ENCODE peak calls at places on chromosomes 2 and 18, in five cellular contexts. One of them, this sample, is unnamed.

GRCh38 chr2:220476877-220477276 is 849.4 kb downstream of the SLC4A3 start:
- DNase-seq in A549: no peak
- DNase-seq in GM23338: no peak
- DNase-seq in K562: no peak
- DNase-seq in GM12878: no peak
- DNase-seq in this sample: no peak

GRCh38 chr2:148577845-148578492 is 66.6 kb upstream of the EPC2 start:
- DNase-seq in A549: no peak
- DNase-seq in GM23338: peak
- DNase-seq in K562: no peak
- DNase-seq in GM12878: no peak
- DNase-seq in this sample: no peak

GRCh38 chr18:49399003-49399402 is 61.4 kb downstream of the DYM start:
- DNase-seq in A549: no peak
- DNase-seq in GM23338: no peak
- DNase-seq in K562: no peak
- DNase-seq in GM12878: no peak
- DNase-seq in this sample: no peak

GRCh38 chr18:37385846-37386435 is 179.7 kb downstream of the CELF4 start:
- DNase-seq in A549: peak
- DNase-seq in GM23338: peak
- DNase-seq in K562: peak
- DNase-seq in GM12878: no peak
- DNase-seq in this sample: peak

GRCh38 chr2:191382801-191383200 is 137.6 kb downstream of the MYO1B start:
- DNase-seq in A549: peak
- DNase-seq in GM23338: no peak
- DNase-seq in K562: no peak
- DNase-seq in GM12878: no peak
- DNase-seq in this sample: peak

GRCh38 chr2:235366390-235366789 is 127.5 kb upstream of the AGAP1 start:
- DNase-seq in A549: no peak
- DNase-seq in GM23338: no peak
- DNase-seq in K562: no peak
- DNase-seq in GM12878: no peak
- DNase-seq in this sample: no peak

GRCh38 chr2:12057436-12058166 is 311.2 kb downstream of the LPIN1 start:
- DNase-seq in A549: no peak
- DNase-seq in GM23338: no peak
- DNase-seq in K562: no peak
- DNase-seq in GM12878: peak
- DNase-seq in this sample: no peak

GRCh38 chr2:149765636-149766035 is 178.1 kb upstream of the MMADHC start:
- DNase-seq in A549: no peak
- DNase-seq in GM23338: no peak
- DNase-seq in K562: no peak
- DNase-seq in GM12878: no peak
- DNase-seq in this sample: no peak

GRCh38 chr2:181944164-181944913 is 41.3 kb upstream of the PPP1R1C start:
- DNase-seq in A549: no peak
- DNase-seq in GM23338: no peak
- DNase-seq in K562: no peak
- DNase-seq in GM12878: no peak
- DNase-seq in this sample: peak

GRCh38 chr2:166651080-166651675 is 157.1 kb upstream of the SCN7A start:
- DNase-seq in A549: no peak
- DNase-seq in GM23338: no peak
- DNase-seq in K562: no peak
- DNase-seq in GM12878: no peak
- DNase-seq in this sample: no peak

GRCh38 chr2:46770622-46771021 is 145.0 kb downstream of the MCFD2 start:
- DNase-seq in A549: peak
- DNase-seq in GM23338: no peak
- DNase-seq in K562: no peak
- DNase-seq in GM12878: no peak
- DNase-seq in this sample: peak

GRCh38 chr2:3107567-3107966 is 270.1 kb downstream of the EIPR1 start:
- DNase-seq in A549: no peak
- DNase-seq in GM23338: peak
- DNase-seq in K562: peak
- DNase-seq in GM12878: no peak
- DNase-seq in this sample: no peak

GRCh38 chr2:44836174-44836573 is 105.3 kb upstream of the SIX3 start:
- DNase-seq in A549: no peak
- DNase-seq in GM23338: no peak
- DNase-seq in K562: no peak
- DNase-seq in GM12878: peak
- DNase-seq in this sample: no peak

GRCh38 chr2:215374002-215374401 is 61.9 kb downstream of the FN1 start:
- DNase-seq in A549: no peak
- DNase-seq in GM23338: no peak
- DNase-seq in K562: no peak
- DNase-seq in GM12878: no peak
- DNase-seq in this sample: no peak

GRCh38 chr2:213152065-213152794 is 818 bp upstream of the IKZF2 start:
- DNase-seq in A549: peak
- DNase-seq in GM23338: peak
- DNase-seq in K562: peak
- DNase-seq in GM12878: no peak
- DNase-seq in this sample: peak

GRCh38 chr2:223010641-223011040 is 41.3 kb upstream of the KCNE4 start:
- DNase-seq in A549: no peak
- DNase-seq in GM23338: no peak
- DNase-seq in K562: no peak
- DNase-seq in GM12878: no peak
- DNase-seq in this sample: no peak

GRCh38 chr2:54613361-54613760 is 110.1 kb upstream of the EML6 start:
- DNase-seq in A549: peak
- DNase-seq in GM23338: no peak
- DNase-seq in K562: no peak
- DNase-seq in GM12878: no peak
- DNase-seq in this sample: no peak

GRCh38 chr2:7190587-7191320 is 273.5 kb downstream of the RNF144A start:
- DNase-seq in A549: no peak
- DNase-seq in GM23338: no peak
- DNase-seq in K562: no peak
- DNase-seq in GM12878: no peak
- DNase-seq in this sample: no peak

GRCh38 chr2:100230754-100231153 is 88.4 kb upstream of the AFF3 start:
- DNase-seq in A549: no peak
- DNase-seq in GM23338: no peak
- DNase-seq in K562: no peak
- DNase-seq in GM12878: no peak
- DNase-seq in this sample: no peak

GRCh38 chr2:120436885-120437603 is 91.1 kb downstream of the INHBB start:
- DNase-seq in A549: peak
- DNase-seq in GM23338: peak
- DNase-seq in K562: peak
- DNase-seq in GM12878: no peak
- DNase-seq in this sample: peak

DNA sequence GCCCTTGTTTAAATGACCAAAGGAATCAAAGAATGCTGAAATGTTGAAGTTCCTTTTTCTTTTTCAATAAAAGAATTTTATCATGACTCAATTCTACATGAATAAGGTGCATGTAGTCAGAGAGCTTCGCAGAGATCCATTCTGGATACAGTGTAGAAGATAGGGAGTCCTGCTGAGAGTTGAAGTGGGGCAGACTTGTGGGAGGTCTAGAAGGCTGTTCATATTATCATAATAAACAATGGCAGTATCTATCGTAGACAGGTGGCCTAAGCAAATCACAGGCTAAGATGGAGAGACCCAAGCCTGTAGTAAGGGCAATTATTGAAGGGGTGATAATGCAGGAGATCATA is 1322.0 kb upstream of the CELF4 start:
- DNase-seq in A549: no peak
- DNase-seq in GM23338: no peak
- DNase-seq in K562: no peak
- DNase-seq in GM12878: no peak
- DNase-seq in this sample: no peak
- TF ChIP-seq JUNB in A549: no peak
- TF ChIP-seq JUNB in GM23338: no peak
- TF ChIP-seq JUNB in K562: no peak
- TF ChIP-seq JUNB in GM12878: no peak
- TF ChIP-seq JUNB in this sample: no peak

DNA sequence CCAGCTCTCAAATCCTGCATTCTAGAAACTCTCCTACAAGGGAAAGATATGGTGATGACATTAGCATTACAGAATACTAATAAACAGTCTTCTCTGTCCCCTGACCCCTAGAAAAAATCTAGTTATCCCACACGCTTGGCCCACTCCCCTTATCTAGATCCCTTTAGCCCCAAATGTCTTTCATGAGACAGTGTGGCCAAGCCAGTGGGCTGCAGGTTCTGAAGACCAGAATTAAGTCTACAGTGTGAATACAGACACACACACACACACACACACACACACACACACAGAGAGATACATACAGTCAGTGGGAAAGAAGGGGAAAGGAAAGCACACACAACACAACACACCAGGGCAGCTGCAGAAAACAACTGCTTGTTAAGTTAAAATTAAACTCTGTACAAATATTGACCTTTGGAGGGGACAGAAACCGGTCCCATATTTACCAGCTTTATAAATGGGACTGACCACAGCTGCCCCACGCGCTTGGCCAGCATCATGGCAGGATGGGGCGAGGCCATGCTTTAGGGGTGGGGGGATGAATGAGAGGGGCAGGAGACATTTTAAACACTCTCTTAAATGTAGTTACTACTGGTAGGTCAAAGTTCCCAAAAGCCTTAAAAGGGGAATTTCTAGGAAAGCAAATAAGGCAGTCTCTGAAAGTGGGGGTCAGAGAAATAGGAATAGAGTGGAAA is 49.1 kb downstream of the NHEJ1 start:
- DNase-seq in A549: no peak
- DNase-seq in GM23338: no peak
- DNase-seq in K562: no peak
- DNase-seq in GM12878: no peak
- DNase-seq in this sample: peak
- TF ChIP-seq JUNB in A549: no peak
- TF ChIP-seq JUNB in GM23338: no peak
- TF ChIP-seq JUNB in K562: no peak
- TF ChIP-seq JUNB in GM12878: no peak
- TF ChIP-seq JUNB in this sample: peak

GRCh38 chr18:68244786-68245185 is 470.1 kb downstream of the TMX3 start:
- DNase-seq in A549: no peak
- DNase-seq in GM23338: no peak
- DNase-seq in K562: no peak
- DNase-seq in GM12878: no peak
- DNase-seq in this sample: no peak
- TF ChIP-seq JUNB in A549: no peak
- TF ChIP-seq JUNB in GM23338: no peak
- TF ChIP-seq JUNB in K562: no peak
- TF ChIP-seq JUNB in GM12878: no peak
- TF ChIP-seq JUNB in this sample: no peak

GRCh38 chr2:241902357-241902991 is 32.9 kb downstream of the RTP5 start:
- DNase-seq in A549: no peak
- DNase-seq in GM23338: peak
- DNase-seq in K562: no peak
- DNase-seq in GM12878: no peak
- DNase-seq in this sample: no peak
- TF ChIP-seq JUNB in A549: no peak
- TF ChIP-seq JUNB in GM23338: no peak
- TF ChIP-seq JUNB in K562: no peak
- TF ChIP-seq JUNB in GM12878: no peak
- TF ChIP-seq JUNB in this sample: no peak

GRCh38 chr2:42068571-42069178 is 20.9 kb downstream of the PKDCC start:
- DNase-seq in A549: no peak
- DNase-seq in GM23338: no peak
- DNase-seq in K562: no peak
- DNase-seq in GM12878: no peak
- DNase-seq in this sample: no peak

GRCh38 chr2:42071762-42072161 is 23.9 kb downstream of the PKDCC start:
- DNase-seq in A549: no peak
- DNase-seq in GM23338: no peak
- DNase-seq in K562: no peak
- DNase-seq in GM12878: no peak
- DNase-seq in this sample: no peak

GRCh38 chr2:42074661-42075060 is 26.8 kb downstream of the PKDCC start:
- DNase-seq in A549: no peak
- DNase-seq in GM23338: peak
- DNase-seq in K562: no peak
- DNase-seq in GM12878: no peak
- DNase-seq in this sample: no peak

GRCh38 chr2:42073739-42074138 is 25.9 kb downstream of the PKDCC start:
- DNase-seq in A549: no peak
- DNase-seq in GM23338: no peak
- DNase-seq in K562: no peak
- DNase-seq in GM12878: no peak
- DNase-seq in this sample: no peak

GRCh38 chr2:42072349-42073118 is 24.7 kb downstream of the PKDCC start:
- DNase-seq in A549: no peak
- DNase-seq in GM23338: peak
- DNase-seq in K562: no peak
- DNase-seq in GM12878: no peak
- DNase-seq in this sample: peak
- TF ChIP-seq JUNB in A549: no peak
- TF ChIP-seq JUNB in GM23338: no peak
- TF ChIP-seq JUNB in K562: no peak
- TF ChIP-seq JUNB in GM12878: no peak
- TF ChIP-seq JUNB in this sample: no peak

GRCh38 chr2:178072000-178072382 is 586 bp downstream of the PDE11A start:
- DNase-seq in A549: no peak
- DNase-seq in GM23338: no peak
- DNase-seq in K562: no peak
- DNase-seq in GM12878: no peak
- DNase-seq in this sample: no peak
- TF ChIP-seq JUNB in A549: no peak
- TF ChIP-seq JUNB in GM23338: no peak
- TF ChIP-seq JUNB in K562: no peak
- TF ChIP-seq JUNB in GM12878: no peak
- TF ChIP-seq JUNB in this sample: no peak